ENCODE peak calls at places on chromosomes 7 and 10, in five cellular contexts. G is A549, W is GM12878, Y is mammary epithelial cell, J is HCT116. C is an unnamed sample.

GRCh38 chr7:129804301-129805085 is 148.3 kb downstream of the UBE2H start:
- DNase-seq in J (no peak), G (no peak), W (no peak), Y (no peak), C (no peak)

GRCh38 chr7:114026486-114027089 is 107.8 kb upstream of the PPP1R3A start:
- DNase-seq in G (peak; percentile 36), J (peak; percentile 45), Y (peak; percentile 22), W (no peak), C (peak; percentile 76)

GRCh38 chr7:44232396-44232795 is 31.6 kb downstream of the YKT6 start:
- DNase-seq in G (no peak), Y (no peak), W (no peak), J (no peak), C (no peak)

GRCh38 chr7:101542527-101543241 is 86.4 kb downstream of the MYL10 start:
- DNase-seq in J (peak; percentile 33), W (peak; percentile 2), Y (peak; percentile 34), G (peak; percentile 54), C (peak; percentile 58)

GRCh38 chr7:132298782-132299181 is 277.5 kb downstream of the PLXNA4 start:
- DNase-seq in Y (peak; percentile 12), J (no peak), W (no peak), G (no peak), C (peak; percentile 28)

GRCh38 chr10:83458611-83459010 is 680.7 kb upstream of the GHITM start:
- DNase-seq in J (no peak), W (no peak), Y (no peak), G (no peak), C (no peak)

GRCh38 chr7:157309990-157310668 is 26.7 kb upstream of the DNAJB6 start:
- DNase-seq in Y (peak; percentile 98), J (peak; percentile 80), G (peak; percentile 67), W (no peak), C (peak; percentile 94)

GRCh38 chr7:35551682-35552081 is 143.3 kb downstream of the HERPUD2 start:
- DNase-seq in W (no peak), Y (no peak), J (no peak), G (no peak), C (no peak)

GRCh38 chr10:131609176-131609575 is 291.6 kb upstream of the PPP2R2D start:
- DNase-seq in W (no peak), Y (no peak), J (no peak), G (no peak), C (no peak)

GRCh38 chr10:73581912-73582311 is 9.2 kb downstream of the USP54 start:
- DNase-seq in G (no peak), Y (no peak), J (no peak), W (no peak), C (no peak)

GRCh38 chr7:74101061-74101681 is 17.6 kb downstream of the LIMK1 start:
- DNase-seq in G (no peak), J (no peak), W (peak; percentile 60), Y (no peak), C (peak; percentile 28)

GRCh38 chr7:156004265-156005201 is 192.3 kb upstream of the SHH start:
- DNase-seq in G (no peak), Y (no peak), W (no peak), J (no peak), C (no peak)

GRCh38 chr10:20633721-20634120 is 263.4 kb downstream of the NEBL start:
- DNase-seq in W (no peak), G (no peak), J (no peak), Y (no peak), C (no peak)

GRCh38 chr10:16995867-16996529 is 133.6 kb downstream of the CUBN start:
- DNase-seq in W (no peak), Y (no peak), G (no peak), J (no peak), C (peak; percentile 75)

GRCh38 chr7:141562543-141562942 is 11.3 kb downstream of the AGK start:
- DNase-seq in Y (no peak), G (no peak), J (no peak), W (no peak), C (peak; percentile 52)

GRCh38 chr10:132881186-132881920 is 61.0 kb downstream of the CFAP46 start:
- DNase-seq in J (no peak), W (no peak), G (no peak), Y (no peak), C (no peak)

GRCh38 chr7:94655562-94655883 is 410 bp downstream of the SGCE start:
- DNase-seq in J (no peak), G (no peak), Y (peak; percentile 17), W (no peak), C (no peak)

GRCh38 chr7:32511791-32512190 is 16.5 kb downstream of the AVL9 start:
- DNase-seq in G (no peak), Y (peak; percentile 19), J (no peak), W (no peak), C (peak; percentile 68)

GRCh38 chr10:74208081-74208480 is 57.1 kb downstream of the ADK start:
- DNase-seq in G (no peak), Y (no peak), J (no peak), W (no peak), C (no peak)

GRCh38 chr10:79604294-79604693 is 6.4 kb upstream of the SFTPA1 start:
- DNase-seq in Y (no peak), G (no peak), W (no peak), J (no peak), C (no peak)

GRCh38 chr10:132041340-132041739 is 24.4 kb upstream of the JAKMIP3 start:
- DNase-seq in W (no peak), Y (no peak), J (no peak), G (no peak), C (no peak)

GRCh38 chr10:119241066-119241465 is 33.7 kb downstream of the GRK5 start:
- DNase-seq in J (no peak), G (no peak), Y (no peak), W (no peak), C (no peak)

GRCh38 chr7:157584420-157584819 is 247.6 kb downstream of the DNAJB6 start:
- DNase-seq in G (no peak), Y (no peak), W (no peak), J (no peak), C (no peak)

GRCh38 chr7:128913856-128914565 is 3.5 kb upstream of the KCP start:
- DNase-seq in Y (no peak), W (no peak), G (no peak), J (no peak), C (no peak)

DNA sequence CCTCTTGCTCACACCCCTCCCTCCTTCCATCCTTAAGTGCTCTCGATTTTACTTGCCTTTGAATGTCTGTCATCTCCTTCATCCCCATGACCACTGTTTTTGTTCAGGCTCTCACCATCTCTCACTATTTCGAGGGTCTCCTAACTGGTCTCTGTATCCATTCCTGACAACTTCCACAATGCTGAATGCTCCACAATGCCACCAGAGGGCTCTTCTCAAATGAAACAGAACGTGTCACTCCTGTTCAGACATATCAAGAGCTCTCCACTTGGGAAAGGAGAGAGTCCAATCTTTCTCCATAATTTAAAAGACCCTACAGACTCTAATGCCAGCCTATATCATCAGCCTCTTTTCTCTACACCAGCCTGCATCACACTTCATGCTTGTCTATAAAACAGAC is 9.0 kb upstream of the SLC13A1 start:
- DNase-seq in G (no peak), W (no peak), Y (no peak), J (peak; percentile 6), C (peak; percentile 73)
- TF ChIP-seq CTCF in G (no peak), W (peak; percentile 12), Y (no peak), J (peak; percentile 55), C (peak; percentile 83)

DNA sequence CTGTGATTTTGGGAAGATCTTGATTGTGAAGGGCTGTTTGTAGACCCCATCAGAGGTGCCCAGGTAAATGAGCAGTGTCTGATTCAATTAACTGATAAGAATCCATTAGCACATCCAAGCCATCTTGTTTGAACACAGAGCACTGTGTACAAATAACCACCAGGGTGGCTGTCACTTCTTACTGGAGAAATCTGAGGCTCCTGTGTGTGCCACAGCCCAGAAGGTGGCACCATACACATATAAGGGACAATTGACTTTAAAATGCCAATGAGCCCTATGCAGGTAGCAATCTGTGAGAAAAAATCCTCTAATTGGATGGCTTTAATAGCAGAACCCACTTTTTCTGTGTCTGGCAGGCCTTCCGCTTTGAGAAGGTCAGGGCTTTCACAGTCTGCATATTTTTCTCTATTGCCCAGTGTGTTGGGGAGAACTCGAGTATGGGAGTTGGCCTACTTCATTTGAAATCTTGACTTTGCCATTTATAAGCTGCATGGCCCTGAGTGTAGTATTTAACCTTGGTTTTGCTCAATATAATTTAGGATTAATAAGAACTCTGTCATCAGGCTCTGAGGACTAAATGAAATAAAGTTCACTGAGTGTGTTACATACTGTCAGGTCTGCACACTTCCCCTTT is 517.4 kb downstream of the CCSER2 start:
- DNase-seq in Y (no peak), W (no peak), J (peak; percentile 23), G (no peak), C (no peak)
- TF ChIP-seq CTCF in Y (peak; percentile 14), W (peak; percentile 30), J (peak; percentile 68), G (peak; percentile 15), C (peak; percentile 10)

GRCh38 chr7:103466814-103467213 is 20.8 kb upstream of the SLC26A5 start:
- DNase-seq in Y (no peak), J (no peak), W (no peak), G (no peak), C (no peak)

GRCh38 chr7:103469095-103469948 is 23.3 kb upstream of the SLC26A5 start:
- DNase-seq in J (no peak), G (no peak), W (no peak), Y (no peak), C (no peak)
- TF ChIP-seq CTCF in J (no peak), G (no peak), W (no peak), Y (no peak), C (no peak)

GRCh38 chr10:61040399-61041016 is 96.5 kb upstream of the RHOBTB1 start:
- DNase-seq in J (no peak), G (no peak), Y (no peak), W (no peak), C (no peak)
- TF ChIP-seq CTCF in J (no peak), G (no peak), Y (no peak), W (no peak), C (no peak)

C was measured in choroid plexus epithelial cell.